ENCODE peak calls at places on chromosome 3, in five cellular contexts. P is spleen, K is hepatocyte, U is gastrocnemius medialis, I is body of pancreas. S is an unnamed sample. For H3K4me1, the result is how much of the 10 kb centered on the place peaks cover.

GRCh38 chr3:88991496-88991895 is 115.9 kb upstream of the EPHA3 start:
- DNase-seq in I (no peak), U (no peak), K (no peak), P (no peak), S (no peak)

GRCh38 chr3:37487785-37488184 is 313.4 kb upstream of the LRRFIP2 start:
- DNase-seq in I (no peak), K (no peak), U (no peak), P (no peak), S (no peak)

GRCh38 chr3:62462097-62462789 is 88.9 kb upstream of the FEZF2 start:
- DNase-seq in I (no peak), P (no peak), K (no peak), U (no peak), S (no peak)

GRCh38 chr3:37899101-37899707 is 37.5 kb downstream of the CTDSPL start:
- DNase-seq in U (no peak), I (no peak), K (no peak), P (no peak), S (no peak)

GRCh38 chr3:114624676-114625181 is 330.9 kb downstream of the TIGIT start:
- DNase-seq in I (peak), U (peak), K (peak), P (peak), S (peak)

GRCh38 chr3:178100881-178101280 is 435.4 kb upstream of the KCNMB2 start:
- DNase-seq in K (no peak), P (no peak), U (no peak), I (no peak), S (no peak)

GRCh38 chr3:8870134-8870533 is 93.1 kb downstream of the RAD18 start:
- DNase-seq in U (no peak), K (no peak), I (no peak), P (no peak), S (no peak)

GRCh38 chr3:107794664-107795443 is 272.1 kb downstream of the BBX start:
- DNase-seq in P (no peak), K (no peak), I (peak), U (peak), S (no peak)

GRCh38 chr3:144590854-144591253 is 619.2 kb downstream of the DIPK2A start:
- DNase-seq in U (no peak), P (no peak), K (peak), I (no peak), S (no peak)

GRCh38 chr3:9870978-9871377 is 9.1 kb downstream of the CIDEC start:
- DNase-seq in I (no peak), P (no peak), K (no peak), U (no peak), S (no peak)

GRCh38 chr3:26625187-26625586 is 2.6 kb downstream of the LRRC3B start:
- DNase-seq in U (no peak), K (no peak), P (no peak), I (no peak), S (no peak)

GRCh38 chr3:73503781-73504180 is 121.0 kb downstream of the PDZRN3 start:
- DNase-seq in U (no peak), P (no peak), I (no peak), K (no peak), S (no peak)

GRCh38 chr3:124514681-124515080 is 215.6 kb upstream of the UMPS start:
- DNase-seq in K (no peak), P (no peak), U (no peak), I (no peak), S (no peak)

GRCh38 chr3:78831446-78831972 is 936.3 kb downstream of the ROBO1 start:
- DNase-seq in I (no peak), U (no peak), K (no peak), P (no peak), S (no peak)

GRCh38 chr3:23501201-23501824 is 298.2 kb downstream of the UBE2E2 start:
- DNase-seq in I (no peak), P (no peak), U (peak), K (no peak), S (no peak)

GRCh38 chr3:109228391-109229080 is 87.8 kb downstream of the DPPA2 start:
- DNase-seq in U (no peak), K (no peak), I (no peak), P (no peak), S (no peak)

GRCh38 chr3:195178124-195178910 is 92.6 kb downstream of the XXYLT1 start:
- DNase-seq in U (no peak), P (no peak), I (no peak), K (no peak), S (no peak)

GRCh38 chr3:11212301-11212613 is 58.0 kb downstream of the HRH1 start:
- DNase-seq in I (no peak), P (no peak), U (no peak), K (no peak), S (no peak)

GRCh38 chr3:16319307-16319706 is 54.3 kb downstream of the OXNAD1 start:
- DNase-seq in I (peak), P (no peak), U (no peak), K (no peak), S (peak)

GRCh38 chr3:59433546-59433945 is 383.7 kb upstream of the CFAP20DC start:
- DNase-seq in P (no peak), U (no peak), K (no peak), I (no peak), S (no peak)

GRCh38 chr3:183268361-183268760 is 15.3 kb downstream of the B3GNT5 start:
- DNase-seq in K (no peak), U (no peak), I (no peak), P (no peak), S (no peak)
- H3K4me1 ChIP-seq in K (under half), U (under half), I (under half), P (under half), S (under half)

GRCh38 chr3:171378586-171378985 is 81.6 kb downstream of the TNIK start:
- DNase-seq in U (no peak), I (no peak), K (no peak), P (no peak), S (no peak)
- H3K4me1 ChIP-seq in U (half or more), I (under half), K (under half), P (under half), S (under half)

DNA sequence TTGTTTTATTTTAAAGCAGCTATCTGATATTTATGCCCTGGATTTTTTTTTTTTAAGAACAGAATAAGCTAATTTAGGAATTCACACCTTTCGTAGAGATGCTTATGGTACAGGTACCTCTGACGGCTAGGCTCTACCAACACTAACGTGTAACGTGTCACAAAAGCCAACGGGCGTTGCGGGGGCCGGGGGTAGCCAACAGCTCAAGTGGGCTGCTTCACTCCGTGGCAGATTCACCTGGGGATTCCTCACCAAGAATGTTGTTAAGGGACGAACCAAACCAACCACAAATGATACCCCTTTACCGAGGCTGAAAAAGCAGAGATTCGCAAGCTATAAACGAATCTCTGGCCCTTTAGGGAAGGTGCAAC is 1.0 kb downstream of the TMCC1 start:
- DNase-seq in K (no peak), P (peak), U (no peak), I (peak), S (no peak)
- H3K4me1 ChIP-seq in K (under half), P (half or more), U (under half), I (under half), S (under half)

GRCh38 chr3:134371542-134372324 is 2.5 kb downstream of the AMOTL2 start:
- DNase-seq in P (peak), K (no peak), I (no peak), U (peak), S (no peak)
- H3K4me1 ChIP-seq in P (half or more), K (half or more), I (half or more), U (half or more), S (under half)

GRCh38 chr3:187743195-187744141 is 1.8 kb downstream of the BCL6 start:
- DNase-seq in U (peak), I (peak), K (peak), P (peak), S (peak)
- H3K4me1 ChIP-seq in U (under half), I (under half), K (under half), P (half or more), S (under half)

DNA sequence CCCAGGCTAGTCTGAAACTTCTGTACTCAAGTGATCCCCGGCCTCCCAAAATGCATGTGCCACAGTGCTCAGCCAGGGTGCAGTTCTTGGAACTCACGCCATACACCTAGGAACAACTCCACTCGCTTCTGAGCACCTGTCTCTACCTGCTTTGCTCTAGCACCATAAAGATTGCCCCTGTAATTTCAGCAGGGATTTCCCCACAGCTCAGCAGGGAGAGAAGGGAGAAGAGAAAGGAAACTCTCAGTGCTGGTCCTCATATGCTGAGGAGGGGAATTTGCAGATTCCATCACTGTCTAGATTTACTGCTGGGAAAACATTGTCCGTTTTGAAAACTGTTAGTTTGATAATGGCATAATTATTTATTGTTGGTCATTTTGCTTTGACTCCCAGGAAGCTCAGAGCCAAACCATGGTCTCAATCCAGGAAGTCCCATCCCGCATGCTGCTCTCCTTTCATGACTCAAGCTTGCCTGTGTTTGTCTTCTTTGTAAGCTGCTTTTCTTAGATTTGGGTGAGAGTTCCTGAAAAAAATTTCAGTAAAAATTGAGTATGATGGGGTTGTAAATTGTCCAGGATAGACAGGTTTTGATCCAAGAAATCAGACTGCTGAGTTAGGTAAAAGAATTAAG is 24.2 kb downstream of the TRIM71 start:
- DNase-seq in P (no peak), U (no peak), I (no peak), K (no peak), S (no peak)
- H3K4me1 ChIP-seq in P (under half), U (under half), I (under half), K (half or more), S (under half)